ENCODE peak calls at places on chromosomes 5 and 9, in six cellular contexts. F is activated CD4-positive, alpha-beta T cell treated with anti-CD3 and anti-CD28 coated beads, Interleukin-2, amount 50 U/mL, for 4 hours; D is NCI-H345; R is heart left ventricle; B is AG08395; Z is lower lobe of right lung. W is an unnamed sample.

GRCh38 chr5:34534237-34535108 is 121.7 kb upstream of the RAI14 start:
- DNase-seq in R (no peak), Z (no peak), F (no peak), B (peak), D (no peak), W (no peak)

GRCh38 chr9:92911496-92912475 is 33.9 kb upstream of the ZNF484 start:
- DNase-seq in Z (no peak), F (no peak), D (peak), R (no peak), B (no peak), W (no peak)

GRCh38 chr5:128736567-128736966 is 198.5 kb upstream of the FBN2 start:
- DNase-seq in D (no peak), R (no peak), F (no peak), Z (no peak), B (no peak), W (no peak)

GRCh38 chr9:99732715-99733114 is 89.0 kb upstream of the NR4A3 start:
- DNase-seq in F (no peak), Z (no peak), B (no peak), R (no peak), D (no peak), W (no peak)

GRCh38 chr5:18563853-18564252 is 929.6 kb downstream of the TAF11L14 start:
- DNase-seq in B (no peak), Z (no peak), R (no peak), F (no peak), D (no peak), W (no peak)

GRCh38 chr5:27080147-27080546 is 41.8 kb upstream of the CDH9 start:
- DNase-seq in B (no peak), F (no peak), R (no peak), D (no peak), Z (no peak), W (no peak)

GRCh38 chr5:6370580-6370979 is 7.8 kb downstream of the MED10 start:
- DNase-seq in Z (no peak), F (no peak), B (no peak), R (no peak), D (no peak), W (no peak)

GRCh38 chr5:96844476-96844990 is 31.8 kb upstream of the ERAP2 start:
- DNase-seq in R (no peak), Z (no peak), D (no peak), F (no peak), B (peak), W (no peak)

GRCh38 chr5:95664204-95664786 is 17.7 kb downstream of the RFESD start:
- DNase-seq in F (peak), R (no peak), Z (no peak), B (peak), D (peak), W (no peak)

GRCh38 chr5:149727336-149728035 is 2.6 kb upstream of the PPARGC1B start:
- DNase-seq in B (no peak), F (no peak), R (no peak), D (no peak), Z (no peak), W (no peak)

GRCh38 chr5:53291528-53291927 is 182.0 kb upstream of the MOCS2 start:
- DNase-seq in R (no peak), F (no peak), Z (no peak), B (no peak), D (no peak), W (no peak)

GRCh38 chr5:143488372-143488771 is 84.9 kb upstream of the NR3C1 start:
- DNase-seq in F (no peak), D (no peak), B (no peak), R (no peak), Z (no peak), W (no peak)

GRCh38 chr9:115373000-115373709 is 255.2 kb upstream of the TNC start:
- DNase-seq in R (no peak), Z (no peak), F (no peak), D (no peak), B (peak), W (no peak)

GRCh38 chr9:77386187-77386586 is 208.9 kb downstream of the VPS13A start:
- DNase-seq in Z (no peak), D (no peak), B (peak), F (no peak), R (no peak), W (no peak)

GRCh38 chr5:148957591-148958202 is 105.2 kb downstream of the SH3TC2 start:
- DNase-seq in R (peak), D (peak), F (peak), Z (peak), B (peak), W (no peak)

GRCh38 chr9:95018099-95018927 is 291.8 kb downstream of the AOPEP start:
- DNase-seq in D (no peak), R (peak), F (no peak), B (peak), Z (peak), W (no peak)

GRCh38 chr5:112604741-112605390 is 132.8 kb upstream of the APC start:
- DNase-seq in Z (no peak), D (no peak), R (no peak), B (no peak), F (no peak), W (no peak)

GRCh38 chr9:76618762-76619161 is 145.5 kb upstream of the PCA3 start:
- DNase-seq in R (no peak), Z (no peak), F (no peak), B (peak), D (no peak), W (no peak)

GRCh38 chr9:126393876-126394275 is 67.2 kb downstream of the MVB12B start:
- DNase-seq in D (no peak), R (no peak), F (no peak), Z (no peak), B (no peak), W (no peak)

GRCh38 chr5:53381-54174 is 38.4 kb upstream of the PLEKHG4B start:
- DNase-seq in F (peak), R (peak), D (peak), Z (no peak), B (no peak), W (no peak)

GRCh38 chr9:130276121-130276520 is 10.6 kb downstream of the HMCN2 start:
- DNase-seq in F (no peak), B (peak), R (no peak), D (no peak), Z (no peak), W (no peak)

GRCh38 chr5:141634720-141635119 is 1.9 kb downstream of the HDAC3 start:
- DNase-seq in Z (no peak), R (no peak), F (no peak), D (no peak), B (no peak), W (no peak)

GRCh38 chr5:115379622-115380344 is 83.3 kb upstream of the CCDC112 start:
- DNase-seq in F (no peak), B (no peak), R (no peak), Z (no peak), D (no peak), W (no peak)

GRCh38 chr5:132475939-132476852 is 14.4 kb downstream of the IRF1 start:
- DNase-seq in B (no peak), Z (no peak), D (no peak), R (no peak), F (no peak), W (no peak)

GRCh38 chr5:132342291-132343180 is 27.0 kb upstream of the SLC22A5 start:
- DNase-seq in F (no peak), B (no peak), D (no peak), Z (no peak), R (no peak), W (no peak)

GRCh38 chr5:65076251-65076869 is 307.6 kb downstream of the CWC27 start:
- DNase-seq in F (peak), D (no peak), B (no peak), R (peak), Z (peak), W (peak)

GRCh38 chr9:34363619-34364351 is 12.9 kb downstream of the MYORG start:
- DNase-seq in F (no peak), D (no peak), B (no peak), Z (no peak), R (peak), W (no peak)